ENCODE peak calls at places on chromosome 10, in ten cellular contexts. D is HepG2; G is memory B cell; U is left colon; Q is naive B cell; N is activated CD8-positive, alpha-beta T cell treated with anti-CD3 and anti-CD28 coated beads for 36 hours; K is naive thymus-derived CD8-positive, alpha-beta T cell; E is activated T-cell treated with anti-CD3 and anti-CD28 coated beads, Interleukin-2, amount 50 U/mL, for 4 hours; C is Right ventricle myocardium superior; P is lung. Z is an unnamed sample.

GRCh38 chr10:109726473-109726872 is 196.8 kb downstream of the XPNPEP1 start:
- ATAC-seq in E (no peak), N (no peak), C (no peak), Q (no peak), D (no peak), K (no peak), P (no peak), G (no peak), U (no peak), Z (no peak)

GRCh38 chr10:27525819-27526218 is 21.7 kb downstream of the RAB18 start:
- ATAC-seq in D (no peak), K (no peak), P (peak), U (no peak), N (peak), E (no peak), C (peak), G (no peak), Q (no peak), Z (no peak)

GRCh38 chr10:100729877-100730738 is 15.3 kb upstream of the PAX2 start:
- ATAC-seq in G (no peak), K (no peak), C (no peak), N (no peak), D (peak), E (no peak), U (peak), P (no peak), Q (no peak), Z (no peak)

GRCh38 chr10:17781856-17782255 is 27.3 kb upstream of the MRC1 start:
- ATAC-seq in G (no peak), C (no peak), U (peak), P (no peak), Q (no peak), K (no peak), D (peak), N (no peak), E (no peak), Z (no peak)

GRCh38 chr10:82982110-82982608 is 1107.2 kb downstream of the NRG3 start:
- ATAC-seq in D (no peak), C (peak), G (no peak), E (no peak), U (no peak), N (no peak), K (no peak), P (peak), Q (no peak), Z (peak)

GRCh38 chr10:22087365-22087738 is 83.8 kb upstream of the DNAJC1 start:
- ATAC-seq in U (no peak), G (no peak), C (peak), K (no peak), Q (no peak), P (no peak), N (no peak), D (no peak), E (no peak), Z (no peak)

GRCh38 chr10:114708717-114709352 is 50.8 kb upstream of the ABLIM1 start:
- ATAC-seq in Q (no peak), D (no peak), N (no peak), C (no peak), P (no peak), E (no peak), K (no peak), G (no peak), U (peak), Z (no peak)

GRCh38 chr10:47326306-47326926 is 4.2 kb downstream of the GDF2 start:
- ATAC-seq in U (no peak), K (no peak), N (no peak), C (peak), P (no peak), G (no peak), D (no peak), E (no peak), Q (no peak), Z (no peak)

GRCh38 chr10:21134645-21135395 is 237.7 kb upstream of the NEBL start:
- ATAC-seq in G (no peak), Q (no peak), E (no peak), P (peak), C (no peak), D (peak), K (no peak), U (peak), N (no peak), Z (no peak)

GRCh38 chr10:48745662-48746245 is 61.1 kb downstream of the WDFY4 start:
- ATAC-seq in P (no peak), E (no peak), U (no peak), N (no peak), C (no peak), D (peak), G (no peak), K (no peak), Q (no peak), Z (no peak)

GRCh38 chr10:60767424-60767823 is 10.9 kb upstream of the CDK1 start:
- ATAC-seq in G (no peak), U (peak), K (no peak), E (no peak), P (no peak), Q (no peak), C (no peak), D (no peak), N (no peak), Z (no peak)

GRCh38 chr10:131875501-131875900 is 25.3 kb upstream of the PPP2R2D start:
- ATAC-seq in P (no peak), N (no peak), D (no peak), Q (no peak), G (no peak), U (no peak), E (no peak), C (no peak), K (no peak), Z (no peak)

GRCh38 chr10:96658844-96659243 is 61.5 kb downstream of the PIK3AP1 start:
- ATAC-seq in U (no peak), G (no peak), E (no peak), Q (no peak), C (no peak), N (no peak), K (no peak), D (peak), P (no peak), Z (no peak)